ENCODE peak calls at places on chromosomes 6 and 20, in six cellular contexts. K is aorta, Q is heart right ventricle, E is RWPE2, V is mesenchymal stem cell, X is fibroblast of lung. C is an unnamed sample.

GRCh38 chr6:158817298-158818007 is 1.7 kb downstream of the EZR start:
- DNase-seq in K (no peak), Q (peak; percentile 53), E (no peak), V (peak; percentile 42), X (peak; percentile 54), C (peak; percentile 63)

GRCh38 chr6:20577280-20577679 is 43.0 kb downstream of the CDKAL1 start:
- DNase-seq in K (no peak), Q (no peak), E (no peak), V (no peak), X (no peak), C (no peak)

GRCh38 chr20:2942439-2942838 is 69.2 kb downstream of the PTPRA start:
- DNase-seq in K (no peak), Q (no peak), E (no peak), V (no peak), X (peak; percentile 59), C (peak; percentile 20)

GRCh38 chr6:144758602-144759001 is 473.5 kb downstream of the UTRN start:
- DNase-seq in K (no peak), Q (no peak), E (no peak), V (peak; percentile 5), X (peak; percentile 37), C (no peak)

GRCh38 chr20:10131612-10132345 is 86.9 kb upstream of the SNAP25 start:
- DNase-seq in K (peak; percentile 77), Q (peak; percentile 71), E (no peak), V (no peak), X (peak; percentile 83), C (no peak)

GRCh38 chr20:44390280-44390679 is 34.8 kb downstream of the HNF4A start:
- DNase-seq in K (no peak), Q (no peak), E (no peak), V (no peak), X (no peak), C (no peak)

GRCh38 chr6:119384444-119384843 is 34.9 kb upstream of the MAN1A1 start:
- DNase-seq in K (no peak), Q (no peak), E (no peak), V (no peak), X (peak; percentile 31), C (no peak)

GRCh38 chr6:131640100-131640499 is 3.0 kb downstream of the ENPP3 start:
- DNase-seq in K (no peak), Q (no peak), E (no peak), V (no peak), X (no peak), C (no peak)

GRCh38 chr6:154440022-154440421 is 70.5 kb downstream of the CNKSR3 start:
- DNase-seq in K (no peak), Q (no peak), E (no peak), V (no peak), X (no peak), C (no peak)

GRCh38 chr6:31063906-31064435 is 48.4 kb downstream of the C6orf15 start:
- DNase-seq in K (no peak), Q (no peak), E (no peak), V (no peak), X (no peak), C (no peak)

GRCh38 chr20:37071481-37071911 is 24.3 kb downstream of the RBL1 start:
- DNase-seq in K (no peak), Q (no peak), E (peak; percentile 90), V (peak; percentile 81), X (peak; percentile 62), C (no peak)

GRCh38 chr6:79048611-79049010 is 29.4 kb downstream of the PHIP start:
- DNase-seq in K (no peak), Q (no peak), E (no peak), V (peak; percentile 45), X (peak; percentile 29), C (peak; percentile 22)

GRCh38 chr6:116450769-116451740 is 10.1 kb upstream of the CALHM6 start:
- DNase-seq in K (no peak), Q (no peak), E (no peak), V (no peak), X (no peak), C (no peak)

GRCh38 chr6:55643868-55644267 is 64.9 kb upstream of the HMGCLL1 start:
- DNase-seq in K (no peak), Q (no peak), E (no peak), V (peak; percentile 17), X (peak; percentile 36), C (no peak)

GRCh38 chr20:40493071-40493470 is 196.0 kb downstream of the MAFB start:
- DNase-seq in K (peak; percentile 85), Q (peak; percentile 42), E (peak; percentile 94), V (peak; percentile 37), X (peak; percentile 32), C (no peak)

GRCh38 chr6:112352607-112353006 is 5.5 kb downstream of the RFPL4B start:
- DNase-seq in K (no peak), Q (no peak), E (no peak), V (no peak), X (no peak), C (no peak)

GRCh38 chr20:35093245-35093884 is 758 bp upstream of the TRPC4AP start:
- DNase-seq in K (no peak), Q (no peak), E (no peak), V (peak; percentile 85), X (peak; percentile 80), C (no peak)

GRCh38 chr6:122445274-122445673 is 26.3 kb downstream of the SERINC1 start:
- DNase-seq in K (no peak), Q (no peak), E (no peak), V (no peak), X (no peak), C (no peak)

GRCh38 chr6:55822815-55823214 is 52.6 kb downstream of the BMP5 start:
- DNase-seq in K (no peak), Q (no peak), E (no peak), V (no peak), X (peak; percentile 69), C (no peak)

GRCh38 chr6:127481628-127482027 is 22.4 kb upstream of the KIAA0408 start:
- DNase-seq in K (no peak), Q (no peak), E (no peak), V (peak; percentile 29), X (peak; percentile 85), C (no peak)

GRCh38 chr20:13325033-13325432 is 104.0 kb downstream of the ISM1 start:
- DNase-seq in K (no peak), Q (no peak), E (no peak), V (peak; percentile 44), X (peak; percentile 13), C (peak; percentile 50)

GRCh38 chr6:44699082-44699481 is 311.6 kb downstream of the CDC5L start:
- DNase-seq in K (no peak), Q (no peak), E (no peak), V (no peak), X (peak; percentile 78), C (no peak)

GRCh38 chr6:52503853-52504777 is 72.7 kb downstream of the TRAM2 start:
- DNase-seq in K (peak; percentile 94), Q (peak; percentile 91), E (peak; percentile 100), V (peak; percentile 91), X (peak; percentile 87), C (peak; percentile 59)

GRCh38 chr20:47354388-47354709 is 2.1 kb downstream of the ZMYND8 start:
- DNase-seq in K (no peak), Q (no peak), E (no peak), V (no peak), X (no peak), C (no peak)
- H3K4me1 ChIP-seq in K (peaks cover 5% of the 10 kb centered on the region), Q (peaks cover 100% of the 10 kb centered on the region), E (peaks cover 96% of the 10 kb centered on the region), V (peaks cover 33% of the 10 kb centered on the region), X (peaks cover 67% of the 10 kb centered on the region), C (peaks cover 88% of the 10 kb centered on the region)

GRCh38 chr6:1379810-1380198 is 9.6 kb upstream of the FOXF2 start:
- DNase-seq in K (no peak), Q (no peak), E (no peak), V (no peak), X (no peak), C (no peak)

GRCh38 chr6:1382331-1382882 is 7.0 kb upstream of the FOXF2 start:
- DNase-seq in K (no peak), Q (no peak), E (no peak), V (no peak), X (no peak), C (no peak)

GRCh38 chr6:1379026-1379809 is 10.2 kb upstream of the FOXF2 start:
- DNase-seq in K (no peak), Q (no peak), E (no peak), V (no peak), X (no peak), C (no peak)

GRCh38 chr6:1381397-1382330 is 7.7 kb upstream of the FOXF2 start:
- DNase-seq in K (peak; percentile 84), Q (peak; percentile 55), E (no peak), V (no peak), X (no peak), C (peak; percentile 83)

GRCh38 chr6:1380625-1381396 is 8.6 kb upstream of the FOXF2 start:
- DNase-seq in K (no peak), Q (no peak), E (no peak), V (no peak), X (no peak), C (no peak)
- H3K4me3 ChIP-seq in K (no peak overlapping the region), Q (no peak overlapping the region), E (no peak overlapping the region), V (no peak overlapping the region), X (peak overlapping the region; percentile 99), C (no peak overlapping the region)

GRCh38 chr6:170221753-170222400 is 69.0 kb downstream of the DLL1 start:
- DNase-seq in K (peak; percentile 66), Q (no peak), E (no peak), V (no peak), X (no peak), C (peak; percentile 5)

GRCh38 chr6:170225852-170226417 is 64.9 kb downstream of the DLL1 start:
- DNase-seq in K (peak; percentile 47), Q (no peak), E (peak; percentile 91), V (no peak), X (no peak), C (no peak)

GRCh38 chr6:170222498-170223471 is 68.1 kb downstream of the DLL1 start:
- DNase-seq in K (peak; percentile 72), Q (no peak), E (no peak), V (no peak), X (peak; percentile 65), C (peak; percentile 6)

GRCh38 chr6:170224694-170225660 is 65.9 kb downstream of the DLL1 start:
- DNase-seq in K (peak; percentile 72), Q (no peak), E (peak; percentile 91), V (peak; percentile 10), X (peak; percentile 82), C (no peak)

GRCh38 chr6:170223718-170224693 is 66.9 kb downstream of the DLL1 start:
- DNase-seq in K (peak; percentile 63), Q (no peak), E (no peak), V (no peak), X (no peak), C (no peak)
- H3K27me3 ChIP-seq in K (no peaks in the 10 kb centered on the region), Q (no peaks in the 10 kb centered on the region), E (no peaks in the 10 kb centered on the region), V (no peaks in the 10 kb centered on the region), X (no peaks in the 10 kb centered on the region), C (no peaks in the 10 kb centered on the region)

GRCh38 chr20:33820362-33820761 is 9.2 kb downstream of the CHMP4B start:
- DNase-seq in K (no peak), Q (no peak), E (no peak), V (no peak), X (no peak), C (no peak)

GRCh38 chr20:33816191-33816590 is 5.0 kb downstream of the CHMP4B start:
- DNase-seq in K (no peak), Q (no peak), E (no peak), V (no peak), X (no peak), C (no peak)

GRCh38 chr20:33819456-33819855 is 8.3 kb downstream of the CHMP4B start:
- DNase-seq in K (no peak), Q (no peak), E (no peak), V (no peak), X (no peak), C (no peak)

GRCh38 chr20:33815671-33816070 is 4.5 kb downstream of the CHMP4B start:
- DNase-seq in K (no peak), Q (no peak), E (no peak), V (no peak), X (no peak), C (no peak)

GRCh38 chr20:33817411-33817810 is 6.3 kb downstream of the CHMP4B start:
- DNase-seq in K (no peak), Q (no peak), E (no peak), V (no peak), X (no peak), C (no peak)
- H3K4me1 ChIP-seq in K (peaks cover 15% of the 10 kb centered on the region), Q (peaks cover 84% of the 10 kb centered on the region), E (peaks cover 5% of the 10 kb centered on the region), V (peaks cover 15% of the 10 kb centered on the region), X (no peaks in the 10 kb centered on the region), C (no peaks in the 10 kb centered on the region)

C was measured in HAP-1.